ENCODE peak calls at places on chromosomes 4 and X, in nine cellular contexts. One of them, this sample, is unnamed.
A peak's percentile ranks its signal among the peaks of the same experiment; 100 is the strongest.

GRCh38 chr4:3865986-3866812 is 100.0 kb downstream of the ADRA2C start:
- DNase-seq in breast epithelium: peak; percentile 51
- DNase-seq in left lung: peak; percentile 60
- DNase-seq in ovary: no peak
- DNase-seq in endothelial cell of umbilical vein: no peak
- DNase-seq in right atrium auricular region: no peak
- DNase-seq in right lobe of liver: peak; percentile 31
- DNase-seq in psoas muscle: no peak
- DNase-seq in heart right ventricle: no peak
- DNase-seq in this sample: no peak

GRCh38 chrX:53272808-53273337 is 8.5 kb downstream of the IQSEC2 start:
- DNase-seq in left lung: no peak
- DNase-seq in breast epithelium: no peak
- DNase-seq in psoas muscle: no peak
- DNase-seq in right lobe of liver: no peak
- DNase-seq in endothelial cell of umbilical vein: no peak
- DNase-seq in heart right ventricle: no peak
- DNase-seq in right atrium auricular region: no peak
- DNase-seq in ovary: no peak
- DNase-seq in this sample: no peak

GRCh38 chrX:109049903-109050302 is 313.5 kb upstream of the IRS4 start:
- DNase-seq in psoas muscle: no peak
- DNase-seq in breast epithelium: no peak
- DNase-seq in right atrium auricular region: no peak
- DNase-seq in left lung: no peak
- DNase-seq in ovary: no peak
- DNase-seq in endothelial cell of umbilical vein: no peak
- DNase-seq in heart right ventricle: no peak
- DNase-seq in right lobe of liver: no peak
- DNase-seq in this sample: no peak

GRCh38 chr4:183400035-183400434 is 44.4 kb upstream of the CDKN2AIP start:
- DNase-seq in breast epithelium: no peak
- DNase-seq in right atrium auricular region: no peak
- DNase-seq in heart right ventricle: no peak
- DNase-seq in psoas muscle: no peak
- DNase-seq in right lobe of liver: no peak
- DNase-seq in left lung: no peak
- DNase-seq in endothelial cell of umbilical vein: no peak
- DNase-seq in ovary: no peak
- DNase-seq in this sample: no peak

GRCh38 chrX:111490683-111491082 is 20.8 kb upstream of the SERTM2 start:
- DNase-seq in breast epithelium: no peak
- DNase-seq in right lobe of liver: no peak
- DNase-seq in ovary: no peak
- DNase-seq in psoas muscle: no peak
- DNase-seq in left lung: no peak
- DNase-seq in endothelial cell of umbilical vein: no peak
- DNase-seq in heart right ventricle: no peak
- DNase-seq in right atrium auricular region: no peak
- DNase-seq in this sample: no peak

GRCh38 chr4:39259571-39260330 is 77.4 kb downstream of the WDR19 start:
- DNase-seq in left lung: no peak
- DNase-seq in psoas muscle: no peak
- DNase-seq in ovary: no peak
- DNase-seq in endothelial cell of umbilical vein: peak; percentile 68
- DNase-seq in heart right ventricle: no peak
- DNase-seq in right lobe of liver: no peak
- DNase-seq in right atrium auricular region: no peak
- DNase-seq in breast epithelium: no peak
- DNase-seq in this sample: no peak

GRCh38 chrX:111854778-111855490 is 21.0 kb upstream of the TRPC5OS start:
- DNase-seq in psoas muscle: no peak
- DNase-seq in ovary: no peak
- DNase-seq in left lung: no peak
- DNase-seq in right lobe of liver: no peak
- DNase-seq in endothelial cell of umbilical vein: no peak
- DNase-seq in heart right ventricle: no peak
- DNase-seq in breast epithelium: no peak
- DNase-seq in right atrium auricular region: no peak
- DNase-seq in this sample: no peak

GRCh38 chrX:9349572-9350259 is 115.1 kb upstream of the TBL1X start:
- DNase-seq in endothelial cell of umbilical vein: no peak
- DNase-seq in heart right ventricle: no peak
- DNase-seq in breast epithelium: no peak
- DNase-seq in right atrium auricular region: no peak
- DNase-seq in ovary: no peak
- DNase-seq in right lobe of liver: no peak
- DNase-seq in left lung: no peak
- DNase-seq in psoas muscle: no peak
- DNase-seq in this sample: no peak

GRCh38 chr4:121765368-121765705 is 373 bp upstream of the SMIM43 start:
- DNase-seq in right lobe of liver: no peak
- DNase-seq in psoas muscle: no peak
- DNase-seq in right atrium auricular region: no peak
- DNase-seq in left lung: no peak
- DNase-seq in heart right ventricle: no peak
- DNase-seq in ovary: no peak
- DNase-seq in endothelial cell of umbilical vein: peak; percentile 4
- DNase-seq in breast epithelium: no peak
- DNase-seq in this sample: no peak
- H3K27ac ChIP-seq in right lobe of liver: no peak overlapping the region
- H3K27ac ChIP-seq in psoas muscle: no peak overlapping the region
- H3K27ac ChIP-seq in right atrium auricular region: no peak overlapping the region
- H3K27ac ChIP-seq in left lung: no peak overlapping the region
- H3K27ac ChIP-seq in heart right ventricle: no peak overlapping the region
- H3K27ac ChIP-seq in ovary: no peak overlapping the region
- H3K27ac ChIP-seq in endothelial cell of umbilical vein: no peak overlapping the region
- H3K27ac ChIP-seq in breast epithelium: no peak overlapping the region
- H3K27ac ChIP-seq in this sample: no peak overlapping the region

GRCh38 chr4:24537025-24537424 is 47.3 kb downstream of the DHX15 start:
- DNase-seq in right atrium auricular region: no peak
- DNase-seq in right lobe of liver: no peak
- DNase-seq in ovary: no peak
- DNase-seq in endothelial cell of umbilical vein: no peak
- DNase-seq in heart right ventricle: no peak
- DNase-seq in psoas muscle: no peak
- DNase-seq in breast epithelium: no peak
- DNase-seq in left lung: no peak
- DNase-seq in this sample: peak; percentile 2
- H3K36me3 ChIP-seq in right atrium auricular region: peaks cover 49% of the 10 kb centered on the region
- H3K36me3 ChIP-seq in right lobe of liver: peaks cover 17% of the 10 kb centered on the region
- H3K36me3 ChIP-seq in ovary: no peaks in the 10 kb centered on the region
- H3K36me3 ChIP-seq in endothelial cell of umbilical vein: peaks cover 9% of the 10 kb centered on the region
- H3K36me3 ChIP-seq in heart right ventricle: no peaks in the 10 kb centered on the region
- H3K36me3 ChIP-seq in psoas muscle: peaks cover 92% of the 10 kb centered on the region
- H3K36me3 ChIP-seq in breast epithelium: peaks cover 10% of the 10 kb centered on the region
- H3K36me3 ChIP-seq in left lung: peaks cover 89% of the 10 kb centered on the region
- H3K36me3 ChIP-seq in this sample: peaks cover 17% of the 10 kb centered on the region

GRCh38 chrX:73823473-73824004 is 260.5 kb downstream of the CHIC1 start:
- DNase-seq in psoas muscle: no peak
- DNase-seq in right atrium auricular region: no peak
- DNase-seq in left lung: no peak
- DNase-seq in endothelial cell of umbilical vein: no peak
- DNase-seq in right lobe of liver: no peak
- DNase-seq in heart right ventricle: no peak
- DNase-seq in ovary: no peak
- DNase-seq in breast epithelium: no peak
- DNase-seq in this sample: no peak
- H3K4me3 ChIP-seq in psoas muscle: no peak overlapping the region
- H3K4me3 ChIP-seq in right atrium auricular region: no peak overlapping the region
- H3K4me3 ChIP-seq in left lung: no peak overlapping the region
- H3K4me3 ChIP-seq in endothelial cell of umbilical vein: no peak overlapping the region
- H3K4me3 ChIP-seq in right lobe of liver: no peak overlapping the region
- H3K4me3 ChIP-seq in heart right ventricle: no peak overlapping the region
- H3K4me3 ChIP-seq in ovary: no peak overlapping the region
- H3K4me3 ChIP-seq in breast epithelium: no peak overlapping the region
- H3K4me3 ChIP-seq in this sample: no peak overlapping the region

DNA sequence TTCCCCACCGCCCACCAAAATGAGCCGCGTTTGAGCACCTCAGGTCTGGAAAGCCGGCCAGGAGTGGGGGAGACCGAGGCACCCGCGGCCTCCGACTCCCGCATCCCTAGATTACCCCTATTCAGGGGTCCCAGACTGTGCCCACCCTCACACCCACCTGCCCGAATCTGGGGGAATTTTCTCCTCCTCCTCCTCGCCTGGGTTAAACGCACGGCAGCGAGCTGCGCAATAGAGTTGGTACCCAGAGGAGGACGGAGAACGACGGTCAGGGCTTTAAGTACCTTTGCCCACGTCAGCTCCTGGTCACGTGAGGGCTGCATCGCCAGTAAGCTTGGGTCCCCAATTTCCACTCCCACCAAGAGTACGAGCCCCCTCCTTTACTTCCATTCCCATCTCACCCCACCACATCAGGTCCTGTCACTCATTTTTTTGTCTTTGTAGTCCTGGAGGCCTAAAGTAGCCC is at the start of gene ARMCX2:
- DNase-seq in ovary: peak; percentile 74
- DNase-seq in heart right ventricle: peak; percentile 57
- DNase-seq in left lung: peak; percentile 65
- DNase-seq in psoas muscle: peak; percentile 30
- DNase-seq in right lobe of liver: no peak
- DNase-seq in right atrium auricular region: no peak
- DNase-seq in breast epithelium: no peak
- DNase-seq in endothelial cell of umbilical vein: peak; percentile 61
- DNase-seq in this sample: no peak
- H3K27ac ChIP-seq in ovary: peak within 1 kb of the TSS; percentile 80
- H3K27ac ChIP-seq in heart right ventricle: peak within 1 kb of the TSS; percentile 64
- H3K27ac ChIP-seq in left lung: peak within 1 kb of the TSS; percentile 28
- H3K27ac ChIP-seq in psoas muscle: no peak within 1 kb of the TSS
- H3K27ac ChIP-seq in right lobe of liver: peak within 1 kb of the TSS; percentile 11
- H3K27ac ChIP-seq in right atrium auricular region: peak within 1 kb of the TSS; percentile 78
- H3K27ac ChIP-seq in breast epithelium: peak within 1 kb of the TSS; percentile 93
- H3K27ac ChIP-seq in endothelial cell of umbilical vein: peak within 1 kb of the TSS; percentile 18
- H3K27ac ChIP-seq in this sample: peak within 1 kb of the TSS; percentile 82